ENCODE peak calls at places on chromosome 17, in five cellular contexts. E is K562, C is GM12865, L is BE2C, H is MM.1S. T is an unnamed sample.

GRCh38 chr17:80986816-80987480 is 4.7 kb upstream of the CHMP6 start:
- DNase-seq in H (no peak), E (no peak), C (no peak), L (no peak), T (no peak)

GRCh38 chr17:80892900-80893603 is 98.6 kb upstream of the CHMP6 start:
- DNase-seq in L (peak; percentile 77), C (no peak), E (no peak), H (no peak), T (no peak)

GRCh38 chr17:74453665-74454196 is 12.7 kb upstream of the CD300A start:
- DNase-seq in L (no peak), C (peak; percentile 86), E (peak; percentile 99), H (peak; percentile 83), T (no peak)

GRCh38 chr17:75970626-75971025 is 8.3 kb downstream of the ACOX1 start:
- DNase-seq in H (no peak), E (no peak), C (no peak), L (no peak), T (no peak)

GRCh38 chr17:2564876-2565275 is 28.6 kb upstream of the PAFAH1B1 start:
- DNase-seq in H (no peak), E (no peak), L (no peak), C (no peak), T (no peak)

GRCh38 chr17:64190468-64190867 is 60.5 kb upstream of the ERN1 start:
- DNase-seq in E (no peak), L (peak; percentile 55), C (no peak), H (no peak), T (no peak)

GRCh38 chr17:50051082-50051576 is 4.8 kb upstream of the ITGA3 start:
- DNase-seq in H (peak; percentile 15), L (no peak), C (peak; percentile 47), E (peak; percentile 52), T (no peak)

GRCh38 chr17:4785311-4786110 is 653 bp downstream of the VMO1 start:
- DNase-seq in H (no peak), C (no peak), E (no peak), L (no peak), T (no peak)

GRCh38 chr17:8016632-8017424 is 14.4 kb downstream of the GUCY2D start:
- DNase-seq in E (peak; percentile 53), L (peak; percentile 58), C (peak; percentile 41), H (peak; percentile 27), T (peak; percentile 70)

GRCh38 chr17:37691807-37692206 is 48.6 kb upstream of the DDX52 start:
- DNase-seq in C (peak; percentile 24), L (no peak), H (no peak), E (no peak), T (no peak)

GRCh38 chr17:76327689-76328088 is 19.6 kb upstream of the QRICH2 start:
- DNase-seq in C (no peak), L (no peak), H (no peak), E (no peak), T (no peak)

GRCh38 chr17:35486920-35487727 is 38.6 kb upstream of the SLFN13 start:
- DNase-seq in L (no peak), C (peak; percentile 75), E (no peak), H (peak; percentile 41), T (no peak)

GRCh38 chr17:80839401-80839800 is 152.2 kb upstream of the CHMP6 start:
- DNase-seq in H (no peak), C (no peak), E (no peak), L (no peak), T (no peak)

GRCh38 chr17:69609495-69610315 is 195.2 kb downstream of the MAP2K6 start:
- DNase-seq in H (no peak), L (no peak), C (peak; percentile 11), E (peak; percentile 19), T (peak; percentile 8)

GRCh38 chr17:80191720-80192265 is 22.0 kb downstream of the CARD14 start:
- DNase-seq in H (no peak), L (no peak), C (no peak), E (no peak), T (no peak)

GRCh38 chr17:2406903-2407790 is 6.3 kb upstream of the MNT start:
- DNase-seq in E (no peak), H (no peak), C (no peak), L (no peak), T (peak; percentile 23)

GRCh38 chr17:27494192-27495091 is 38.2 kb downstream of the KSR1 start:
- DNase-seq in C (no peak), H (no peak), E (no peak), L (no peak), T (no peak)

GRCh38 chr17:79323556-79323955 is 248.9 kb downstream of the ENGASE start:
- DNase-seq in H (no peak), C (no peak), L (no peak), E (no peak), T (no peak)

GRCh38 chr17:752620-753219 is 656 bp upstream of the GEMIN4 start:
- DNase-seq in L (peak; percentile 18), H (no peak), E (no peak), C (peak; percentile 61), T (no peak)

GRCh38 chr17:75731086-75731715 is 9.9 kb downstream of the ITGB4 start:
- DNase-seq in H (no peak), L (no peak), E (no peak), C (no peak), T (no peak)

GRCh38 chr17:78374189-78374588 is 4.3 kb upstream of the PGS1 start:
- DNase-seq in H (no peak), E (no peak), L (no peak), C (no peak), T (no peak)

GRCh38 chr17:51722994-51723393 is 435.5 kb downstream of the CA10 start:
- DNase-seq in H (no peak), L (no peak), C (no peak), E (no peak), T (no peak)

GRCh38 chr17:45353047-45353446 is 36.2 kb upstream of the MAP3K14 start:
- DNase-seq in C (peak; percentile 70), L (no peak), E (peak; percentile 27), H (no peak), T (no peak)

GRCh38 chr17:76683011-76683755 is 27.6 kb downstream of the MXRA7 start:
- DNase-seq in H (no peak), C (no peak), L (peak; percentile 81), E (peak; percentile 76), T (no peak)

GRCh38 chr17:17741346-17742023 is 60.2 kb downstream of the RAI1 start:
- DNase-seq in E (no peak), H (no peak), L (no peak), C (no peak), T (peak; percentile 48)

GRCh38 chr17:29625037-29625750 is 2.5 kb upstream of the CORO6 start:
- DNase-seq in L (peak; percentile 67), C (no peak), E (no peak), H (no peak), T (no peak)
- TF ChIP-seq CTCF in L (peak; percentile 10), C (no peak), E (no peak), H (no peak), T (no peak)

DNA sequence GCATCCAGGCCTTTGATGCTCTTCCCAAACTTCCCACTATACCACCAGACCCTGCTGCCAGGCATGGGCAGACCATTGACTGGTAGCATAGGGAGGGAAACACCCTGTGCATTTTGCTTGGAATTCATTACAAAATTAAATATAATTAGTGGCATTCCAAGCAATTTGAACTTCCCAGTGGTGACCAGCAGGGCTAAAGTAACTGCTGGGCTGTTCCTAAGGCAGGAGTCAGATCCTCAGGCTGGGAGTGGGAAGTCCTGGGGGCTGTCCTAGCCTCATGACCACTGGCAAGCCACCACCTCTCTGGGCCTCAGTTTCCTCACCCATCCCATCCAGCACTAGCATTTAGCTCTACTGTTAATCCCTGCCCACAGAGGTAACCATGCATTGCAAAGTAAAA is 3.7 kb downstream of the PRR15L start:
- DNase-seq in H (no peak), C (no peak), L (no peak), E (no peak), T (no peak)
- TF ChIP-seq CTCF in H (no peak), C (no peak), L (peak; percentile 16), E (no peak), T (no peak)

DNA sequence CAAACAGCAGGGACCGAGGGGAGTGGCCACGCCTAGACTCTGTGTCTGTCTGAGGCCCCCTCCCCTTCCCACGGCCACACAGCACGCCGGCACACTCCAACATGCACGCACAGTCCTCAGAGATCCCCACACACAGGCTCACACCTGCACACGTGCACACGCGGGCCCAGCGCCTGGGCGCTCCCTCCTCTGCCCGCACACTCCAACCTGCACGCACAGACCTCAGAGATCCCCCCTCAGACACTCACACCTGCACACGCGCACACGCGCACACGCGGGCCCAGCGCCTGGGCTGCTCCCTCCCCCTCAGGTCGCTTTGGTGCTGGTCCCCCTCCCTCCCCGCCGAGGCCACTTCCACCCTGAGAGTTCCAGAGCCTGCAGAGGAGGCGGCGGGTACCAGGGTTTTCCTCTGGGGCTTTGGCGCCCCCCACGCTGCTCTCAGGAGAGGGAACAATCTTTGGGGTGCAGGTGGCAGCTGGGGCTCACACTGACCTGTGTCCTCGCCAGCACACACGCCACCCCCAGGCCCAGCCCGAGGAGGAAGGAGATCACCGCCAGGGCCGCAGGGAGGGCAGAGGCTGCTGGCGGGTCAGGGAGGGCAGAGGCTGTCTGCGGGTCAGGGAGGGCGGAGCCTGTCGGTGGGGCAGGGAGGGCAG is 1.6 kb downstream of the CD7 start:
- DNase-seq in C (no peak), H (no peak), E (no peak), L (peak; percentile 10), T (peak; percentile 59)
- TF ChIP-seq CTCF in C (no peak), H (no peak), E (no peak), L (no peak), T (no peak)

GRCh38 chr17:6572997-6573396 is 16.6 kb upstream of the PITPNM3 start:
- DNase-seq in C (no peak), H (no peak), E (no peak), L (no peak), T (no peak)

GRCh38 chr17:6573982-6574688 is 17.8 kb upstream of the PITPNM3 start:
- DNase-seq in L (no peak), E (no peak), C (no peak), H (no peak), T (no peak)

GRCh38 chr17:6576038-6576437 is 19.7 kb upstream of the PITPNM3 start:
- DNase-seq in C (no peak), E (no peak), H (no peak), L (no peak), T (no peak)

GRCh38 chr17:6575596-6575988 is 19.2 kb upstream of the PITPNM3 start:
- DNase-seq in C (no peak), L (no peak), H (no peak), E (no peak), T (no peak)

DNA sequence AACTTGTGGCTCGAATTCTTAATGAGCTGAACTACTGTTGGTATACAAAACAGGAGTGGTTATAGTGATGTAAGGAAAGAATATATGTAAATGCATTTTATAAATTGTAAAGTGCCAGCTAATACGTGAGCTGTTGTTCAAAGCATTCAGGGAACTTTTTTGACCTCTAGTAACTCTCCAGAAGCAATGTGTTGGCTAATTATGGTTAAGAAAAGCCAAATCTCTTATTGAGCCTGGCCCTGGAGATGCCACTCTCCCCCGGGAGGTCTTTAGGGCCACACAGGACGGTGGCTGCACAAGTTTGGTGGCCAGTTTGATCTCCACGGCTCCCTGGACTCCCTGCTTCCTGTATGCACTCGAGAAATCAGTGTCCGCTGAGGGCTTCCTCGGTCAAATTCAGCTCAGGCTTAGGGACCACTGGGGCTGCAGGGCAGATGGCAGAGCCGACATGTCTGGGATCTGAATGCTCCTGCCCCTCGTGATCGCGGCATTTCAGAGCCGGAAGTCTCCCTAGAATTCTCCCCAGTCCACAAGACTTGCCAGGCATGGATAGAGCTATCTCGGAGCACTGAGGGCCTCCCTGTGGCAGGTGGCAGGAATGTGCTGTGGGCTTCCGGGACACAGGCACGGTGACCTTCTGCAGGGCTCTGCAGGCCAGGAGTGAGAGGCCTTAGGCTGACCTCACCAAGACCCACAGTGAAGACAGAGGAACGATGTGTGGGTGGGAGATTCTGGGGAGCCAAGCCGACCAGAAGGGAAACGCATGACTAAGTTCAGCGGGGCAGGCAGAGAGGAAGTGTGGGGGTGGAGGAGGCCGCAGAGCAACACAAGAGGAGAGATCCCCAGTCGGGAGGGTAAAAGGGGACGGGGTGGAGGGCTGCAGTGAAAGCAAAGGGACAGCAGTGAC is 18.6 kb upstream of the PITPNM3 start:
- DNase-seq in L (no peak), H (no peak), C (peak; percentile 58), E (peak; percentile 65), T (peak; percentile 40)
- TF ChIP-seq CTCF in L (no peak), H (no peak), C (no peak), E (no peak), T (no peak)